ENCODE peak calls at places on chromosomes 13 and 19, in five cellular contexts. Z is IMR-90, S is mesenchymal stem cell, K is mesendoderm, M is neuronal stem cell. X is an unnamed sample.
A peak's percentile ranks its signal among the peaks of the same experiment; 100 is the strongest.

GRCh38 chr13:40220299-40220935 is 446.0 kb downstream of the FOXO1 start:
- DNase-seq in Z (no peak), S (peak; percentile 13), K (no peak), M (no peak), X (no peak)

GRCh38 chr19:40200352-40201099 is 9.3 kb downstream of the MAP3K10 start:
- DNase-seq in Z (no peak), S (peak; percentile 19), K (no peak), M (no peak), X (no peak)

GRCh38 chr19:13764101-13764807 is at the start of gene MRI1:
- DNase-seq in Z (peak; percentile 60), S (peak; percentile 75), K (peak; percentile 56), M (peak; percentile 50), X (peak; percentile 48)

GRCh38 chr19:49792829-49793560 is 20.1 kb downstream of the FUZ start:
- DNase-seq in Z (no peak), S (no peak), K (no peak), M (no peak), X (no peak)

GRCh38 chr19:2123682-2124387 is 27.1 kb downstream of the IZUMO4 start:
- DNase-seq in Z (no peak), S (peak; percentile 11), K (peak; percentile 49), M (peak; percentile 30), X (peak; percentile 70)

GRCh38 chr19:1379961-1380489 is 3.7 kb upstream of the NDUFS7 start:
- DNase-seq in Z (no peak), S (no peak), K (no peak), M (no peak), X (no peak)

GRCh38 chr13:45299194-45299593 is 41.8 kb downstream of the TPT1 start:
- DNase-seq in Z (peak; percentile 45), S (no peak), K (no peak), M (no peak), X (no peak)

GRCh38 chr19:2477141-2477710 is 1.3 kb downstream of the GADD45B start:
- DNase-seq in Z (peak; percentile 34), S (peak; percentile 47), K (no peak), M (no peak), X (no peak)

GRCh38 chr13:97107815-97108534 is 113.7 kb upstream of the OXGR1 start:
- DNase-seq in Z (peak; percentile 10), S (no peak), K (no peak), M (no peak), X (no peak)

GRCh38 chr13:45333973-45334922 is 6.7 kb downstream of the TPT1 start:
- DNase-seq in Z (peak; percentile 62), S (peak; percentile 54), K (no peak), M (no peak), X (no peak)

GRCh38 chr13:112587359-112587766 is 590 bp downstream of the TUBGCP3 start:
- DNase-seq in Z (peak; percentile 86), S (peak; percentile 92), K (peak; percentile 81), M (peak; percentile 58), X (peak; percentile 63)

GRCh38 chr13:112588490-112589297 is 741 bp upstream of the TUBGCP3 start:
- DNase-seq in Z (no peak), S (no peak), K (peak; percentile 57), M (no peak), X (no peak)

GRCh38 chr13:112583592-112584277 is 4.2 kb downstream of the TUBGCP3 start:
- DNase-seq in Z (no peak), S (no peak), K (no peak), M (no peak), X (no peak)

GRCh38 chr13:112586334-112586733 is 1.6 kb downstream of the TUBGCP3 start:
- DNase-seq in Z (no peak), S (no peak), K (no peak), M (no peak), X (no peak)

DNA sequence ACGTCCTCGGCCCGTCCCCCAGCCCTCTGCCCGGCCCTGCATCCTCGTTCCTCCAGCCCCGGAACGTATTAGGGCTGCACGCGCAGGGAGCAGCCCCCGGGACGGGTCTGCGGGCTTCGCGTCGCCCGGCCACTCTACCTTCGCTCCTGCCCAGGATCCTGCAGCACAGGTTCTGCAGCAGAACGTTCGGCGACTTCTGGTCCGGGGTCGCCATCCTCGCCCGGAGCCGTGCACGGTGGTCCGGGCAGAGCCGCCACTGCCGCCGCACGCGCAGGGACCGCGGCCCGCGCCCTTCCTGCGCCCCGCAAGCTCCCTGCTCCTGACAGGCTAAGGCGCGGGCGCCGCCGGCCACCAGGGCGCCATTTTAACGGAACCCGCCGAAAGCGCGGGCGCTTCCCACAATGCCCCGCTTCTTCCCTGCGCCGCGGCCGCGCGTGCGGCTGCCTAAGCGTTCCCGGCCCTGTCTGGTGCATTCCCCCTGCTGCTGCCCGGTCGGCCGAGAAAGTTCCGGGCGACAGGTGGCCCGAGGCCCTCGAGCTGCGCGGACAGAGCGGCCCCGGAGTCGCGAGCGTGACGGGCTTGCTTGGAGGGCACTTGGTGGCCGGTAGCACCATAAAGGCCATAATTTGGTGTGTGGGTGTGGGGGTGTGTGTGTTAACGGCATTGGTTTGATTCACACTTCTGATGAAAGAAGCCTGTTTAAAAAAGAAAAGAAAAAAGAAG is at the start of gene TUBGCP3:
- DNase-seq in Z (peak; percentile 78), S (peak; percentile 86), K (peak; percentile 86), M (peak; percentile 77), X (peak; percentile 72)
- H2BK120ac ChIP-seq in Z (peak within 1 kb of the TSS; percentile 61), S (peak within 1 kb of the TSS; percentile 86), K (no peak within 1 kb of the TSS), M (peak within 1 kb of the TSS; percentile 90), X (peak within 1 kb of the TSS; percentile 74)

GRCh38 chr13:30257433-30258099 is 49.8 kb downstream of the KATNAL1 start:
- DNase-seq in Z (peak; percentile 9), S (peak; percentile 62), K (peak; percentile 50), M (peak; percentile 46), X (peak; percentile 36)
- H2BK120ac ChIP-seq in Z (no peak overlapping the region), S (no peak overlapping the region), K (no peak overlapping the region), M (no peak overlapping the region), X (no peak overlapping the region)

GRCh38 chr13:59446391-59446790 is 717.3 kb downstream of the DIAPH3 start:
- DNase-seq in Z (no peak), S (no peak), K (no peak), M (no peak), X (no peak)
- H2BK120ac ChIP-seq in Z (peak overlapping the region; percentile 36), S (no peak overlapping the region), K (peak overlapping the region; percentile 98), M (no peak overlapping the region), X (no peak overlapping the region)

GRCh38 chr13:32153056-32153455 is 121.5 kb downstream of the FRY start:
- DNase-seq in Z (peak; percentile 88), S (peak; percentile 47), K (no peak), M (no peak), X (no peak)
- H2BK120ac ChIP-seq in Z (peak overlapping the region; percentile 63), S (no peak overlapping the region), K (no peak overlapping the region), M (no peak overlapping the region), X (no peak overlapping the region)

DNA sequence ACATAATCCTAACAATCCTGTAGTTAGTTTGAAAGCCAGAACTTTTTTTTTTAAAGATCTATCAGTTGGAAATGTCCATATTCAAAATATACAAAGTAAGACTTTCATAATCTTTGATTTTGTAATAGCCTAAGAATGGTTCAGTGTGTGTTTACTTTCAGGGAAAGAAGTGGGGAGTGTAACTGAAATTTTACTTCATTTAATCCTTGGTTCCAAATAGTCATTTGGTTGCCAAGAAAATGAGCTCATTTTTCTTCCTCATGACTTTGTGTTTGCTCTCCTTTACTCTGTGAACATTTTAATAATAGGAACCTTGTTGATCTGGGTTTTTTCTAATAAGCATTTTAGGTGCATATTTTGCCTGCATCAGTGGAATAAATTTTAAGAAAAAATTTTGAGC is 278.8 kb downstream of the SLITRK6 start:
- DNase-seq in Z (peak; percentile 79), S (peak; percentile 26), K (no peak), M (no peak), X (no peak)
- H2BK120ac ChIP-seq in Z (no peak overlapping the region), S (no peak overlapping the region), K (no peak overlapping the region), M (no peak overlapping the region), X (no peak overlapping the region)

GRCh38 chr13:23696610-23697009 is 126.4 kb downstream of the TNFRSF19 start:
- DNase-seq in Z (peak; percentile 29), S (no peak), K (peak; percentile 58), M (no peak), X (no peak)
- H2BK120ac ChIP-seq in Z (peak overlapping the region; percentile 77), S (no peak overlapping the region), K (no peak overlapping the region), M (no peak overlapping the region), X (no peak overlapping the region)

GRCh38 chr19:45717131-45717982 is 13.3 kb downstream of the FBXO46 start:
- DNase-seq in Z (peak; percentile 97), S (peak; percentile 99), K (peak; percentile 100), M (peak; percentile 99), X (peak; percentile 100)
- H2BK120ac ChIP-seq in Z (peak overlapping the region; percentile 91), S (peak overlapping the region; percentile 64), K (no peak overlapping the region), M (peak overlapping the region; percentile 25), X (peak overlapping the region; percentile 92)

DNA sequence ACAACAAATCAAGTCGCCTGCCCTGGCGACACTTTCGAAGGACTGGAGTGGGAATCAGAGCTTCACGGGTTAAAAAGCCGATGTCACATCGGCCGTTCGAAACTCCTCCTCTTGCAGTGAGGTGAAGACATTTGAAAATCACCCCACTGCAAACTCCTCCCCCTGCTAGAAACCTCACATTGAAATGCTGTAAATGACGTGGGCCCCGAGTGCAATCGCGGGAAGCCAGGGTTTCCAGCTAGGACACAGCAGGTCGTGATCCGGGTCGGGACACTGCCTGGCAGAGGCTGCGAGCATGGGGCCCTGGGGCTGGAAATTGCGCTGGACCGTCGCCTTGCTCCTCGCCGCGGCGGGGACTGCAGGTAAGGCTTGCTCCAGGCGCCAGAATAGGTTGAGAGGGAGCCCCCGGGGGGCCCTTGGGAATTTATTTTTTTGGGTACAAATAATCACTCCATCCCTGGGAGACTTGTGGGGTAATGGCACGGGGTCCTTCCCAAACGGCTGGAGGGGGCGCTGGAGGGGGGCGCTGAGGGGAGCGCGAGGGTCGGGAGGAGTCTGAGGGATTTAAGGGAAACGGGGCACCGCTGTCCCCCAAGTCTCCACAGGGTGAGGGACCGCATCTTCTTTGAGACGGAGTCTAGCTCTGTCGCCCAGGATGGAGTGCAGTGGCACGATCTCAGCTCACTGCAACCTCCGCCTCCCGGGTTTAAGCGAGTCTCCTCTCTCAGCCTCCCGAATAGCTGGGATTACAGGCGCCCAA is at the start of gene LDLR:
- DNase-seq in Z (peak; percentile 90), S (peak; percentile 99), K (peak; percentile 99), M (peak; percentile 86), X (peak; percentile 95)
- H2BK120ac ChIP-seq in Z (peak within 1 kb of the TSS; percentile 94), S (peak within 1 kb of the TSS; percentile 92), K (peak within 1 kb of the TSS; percentile 99), M (peak within 1 kb of the TSS; percentile 87), X (no peak within 1 kb of the TSS)

X was measured in H9.